ENCODE peak calls at places on chromosomes 12 and 14, in five cellular contexts. M is KBM-7, A is NCI-H1105, P is ecto neural progenitor cell, R is AG04450. W is an unnamed sample.

GRCh38 chr12:119096429-119097202 is 82.1 kb upstream of the HSPB8 start:
- DNase-seq in P (peak), A (no peak), M (no peak), R (no peak), W (no peak)

GRCh38 chr12:68037616-68038255 is 48.5 kb downstream of the IFNG-AS1 start:
- DNase-seq in R (no peak), M (no peak), A (no peak), P (no peak), W (no peak)

GRCh38 chr12:31749024-31749704 is 20.3 kb upstream of the AMN1 start:
- DNase-seq in P (no peak), R (peak), A (peak), M (peak), W (peak)

GRCh38 chr12:89796798-89797382 is 88.3 kb upstream of the ATP2B1 start:
- DNase-seq in R (no peak), M (no peak), A (no peak), P (no peak), W (no peak)

GRCh38 chr12:108373111-108373510 is 34.0 kb upstream of the CMKLR1 start:
- DNase-seq in M (no peak), A (no peak), R (no peak), P (no peak), W (no peak)

GRCh38 chr12:31311634-31312258 is 14.2 kb downstream of the SINHCAF start:
- DNase-seq in M (no peak), R (no peak), P (no peak), A (no peak), W (no peak)

GRCh38 chr12:57896437-57897201 is 44.7 kb upstream of the ATP23 start:
- DNase-seq in A (no peak), M (no peak), R (peak), P (peak), W (no peak)

GRCh38 chr14:72552236-72552635 is 341.7 kb downstream of the DPF3 start:
- DNase-seq in M (no peak), A (no peak), R (no peak), P (no peak), W (no peak)

GRCh38 chr14:64421166-64421565 is 33.0 kb downstream of the MTHFD1 start:
- DNase-seq in P (no peak), R (no peak), A (no peak), M (no peak), W (no peak)

GRCh38 chr12:100927825-100928224 is 133.2 kb downstream of the ANO4 start:
- DNase-seq in R (peak), M (no peak), A (no peak), P (no peak), W (no peak)

GRCh38 chr14:94558842-94559241 is 2.4 kb upstream of the SERPINA4 start:
- DNase-seq in M (no peak), P (no peak), A (no peak), R (no peak), W (no peak)

W was measured in AML-193.